ENCODE peak calls at places on chromosomes 11 and 22, in four cellular contexts. L is fibroblast of lung; I is stimulated activated CD4-positive, alpha-beta T cell treated with anti-CD3 and anti-CD28 coated beads, Interleukin-4, amount 100 ng/mL, for 48 hours; G is NCI-H2029. Y is an unnamed sample.

GRCh38 chr11:112157274-112157766 is 6.6 kb downstream of the IL18 start:
- DNase-seq in L (peak), I (no peak), G (no peak), Y (no peak)

GRCh38 chr22:19271273-19271855 is 20.2 kb downstream of the CLTCL1 start:
- DNase-seq in L (no peak), I (no peak), G (no peak), Y (no peak)

GRCh38 chr22:20591660-20592310 is 84.4 kb downstream of the MED15 start:
- DNase-seq in L (peak), I (no peak), G (peak), Y (no peak)

GRCh38 chr11:68194675-68195294 is 18.3 kb downstream of the KMT5B start:
- DNase-seq in L (no peak), I (no peak), G (no peak), Y (no peak)

GRCh38 chr11:102783720-102784119 is 3.3 kb upstream of the MMP10 start:
- DNase-seq in L (no peak), I (no peak), G (no peak), Y (no peak)

GRCh38 chr22:41576877-41577276 is 12.8 kb downstream of the PMM1 start:
- DNase-seq in L (peak), I (peak), G (no peak), Y (no peak)

GRCh38 chr11:57131080-57131790 is 50.5 kb upstream of the LRRC55 start:
- DNase-seq in L (peak), I (no peak), G (no peak), Y (no peak)

GRCh38 chr22:50027639-50028537 is 15.3 kb upstream of the IL17REL start:
- DNase-seq in L (peak), I (no peak), G (peak), Y (peak)

GRCh38 chr11:131588057-131588456 is 217.6 kb downstream of the NTM start:
- DNase-seq in L (no peak), I (no peak), G (no peak), Y (no peak)

GRCh38 chr11:1086171-1087102 is 11.8 kb downstream of the MUC2 start:
- DNase-seq in L (no peak), I (no peak), G (no peak), Y (no peak)

GRCh38 chr11:112498701-112499100 is 238.0 kb upstream of the PLET1 start:
- DNase-seq in L (no peak), I (no peak), G (no peak), Y (no peak)

GRCh38 chr11:12159351-12160099 is 49.1 kb downstream of the MICAL2 start:
- DNase-seq in L (peak), I (no peak), G (no peak), Y (no peak)

GRCh38 chr22:40022536-40023225 is 27.9 kb downstream of the FAM83F start:
- DNase-seq in L (no peak), I (no peak), G (no peak), Y (no peak)

GRCh38 chr11:76667271-76667818 is 3.2 kb downstream of the LRRC32 start:
- DNase-seq in L (no peak), I (no peak), G (no peak), Y (peak)

GRCh38 chr22:38924197-38924952 is 33.0 kb upstream of the APOBEC3A start:
- DNase-seq in L (peak), I (no peak), G (peak), Y (no peak)

GRCh38 chr22:41598081-41598480 is 8.4 kb upstream of the PMM1 start:
- DNase-seq in L (peak), I (no peak), G (no peak), Y (no peak)

GRCh38 chr22:46106279-46107022 is 43.9 kb upstream of the PPARA start:
- DNase-seq in L (no peak), I (no peak), G (no peak), Y (no peak)

GRCh38 chr11:29452131-29452530 is 564.7 kb downstream of the KCNA4 start:
- DNase-seq in L (peak), I (no peak), G (no peak), Y (no peak)

GRCh38 chr11:126352934-126353801 is 2.3 kb upstream of the ST3GAL4 start:
- DNase-seq in L (peak), I (no peak), G (no peak), Y (no peak)

GRCh38 chr11:8296872-8297271 is 33.2 kb upstream of the LMO1 start:
- DNase-seq in L (no peak), I (no peak), G (no peak), Y (no peak)

GRCh38 chr11:12150831-12151382 is 40.5 kb downstream of the MICAL2 start:
- DNase-seq in L (peak), I (peak), G (no peak), Y (no peak)

Y was measured in mesenteric fat pad.